ENCODE peak calls at places on chromosomes 2 and 18, in ten cellular contexts. Y is activated CD8-positive, alpha-beta T cell treated with anti-CD3 and anti-CD28 coated beads, Interleukin-2, amount 10 ng/mL, durations not matched to agents 7 days and 5 days; W is GM10248; F is posterior cingulate gyrus; G is activated naive CD8-positive, alpha-beta T cell treated with anti-CD3 and anti-CD28 coated beads for 36 hours; L is tibial nerve; D is pancreas; Z is type B pancreatic cell; A is activated T-helper 1 cell treated with anti-CD3 and anti-CD28 coated beads, Interleukin-2, amount 50 U/mL, for 16 hours; O is NCI-H2171 treated with DMSO at 0.1 percent for 48 hours. Q is an unnamed sample.

GRCh38 chr2:222102746-222103349 is 195.9 kb downstream of the PAX3 start:
- DNase-seq in Y (no peak), W (no peak), F (no peak), G (no peak), L (no peak), D (no peak), Z (no peak), A (no peak), O (no peak), Q (no peak)

GRCh38 chr2:239387811-239388210 is 13.0 kb downstream of the HDAC4 start:
- DNase-seq in Y (no peak), W (no peak), F (peak), G (no peak), L (no peak), D (no peak), Z (no peak), A (no peak), O (no peak), Q (peak)

GRCh38 chr2:1856481-1856880 is 112.2 kb upstream of the PXDN start:
- DNase-seq in Y (no peak), W (no peak), F (no peak), G (no peak), L (no peak), D (no peak), Z (no peak), A (no peak), O (peak), Q (no peak)

GRCh38 chr2:217901826-217902225 is 101.0 kb downstream of the TNS1 start:
- DNase-seq in Y (no peak), W (no peak), F (no peak), G (no peak), L (no peak), D (no peak), Z (no peak), A (no peak), O (no peak), Q (no peak)

GRCh38 chr18:48902023-48902855 is 48.5 kb downstream of the SMAD7 start:
- DNase-seq in Y (no peak), W (no peak), F (peak), G (no peak), L (peak), D (peak), Z (peak), A (no peak), O (peak), Q (peak)

GRCh38 chr2:241815477-241816430 is 6.8 kb downstream of the NEU4 start:
- DNase-seq in Y (no peak), W (peak), F (peak), G (no peak), L (no peak), D (no peak), Z (no peak), A (no peak), O (no peak), Q (peak)

GRCh38 chr2:179842498-179843153 is 18.8 kb downstream of the ZNF385B start:
- DNase-seq in Y (no peak), W (peak), F (no peak), G (peak), L (no peak), D (no peak), Z (no peak), A (no peak), O (peak), Q (no peak)

GRCh38 chr2:26613241-26614204 is 27.6 kb downstream of the CIB4 start:
- DNase-seq in Y (no peak), W (no peak), F (no peak), G (no peak), L (no peak), D (no peak), Z (peak), A (no peak), O (peak), Q (peak)

GRCh38 chr2:240293126-240293864 is 142.2 kb upstream of the GPC1 start:
- DNase-seq in Y (peak), W (no peak), F (no peak), G (no peak), L (peak), D (no peak), Z (no peak), A (no peak), O (no peak), Q (no peak)

GRCh38 chr2:117691980-117692379 is 122.5 kb upstream of the DDX18 start:
- DNase-seq in Y (no peak), W (no peak), F (no peak), G (no peak), L (no peak), D (no peak), Z (no peak), A (no peak), O (no peak), Q (no peak)

GRCh38 chr18:63177822-63178525 is 141.6 kb downstream of the BCL2 start:
- DNase-seq in Y (no peak), W (no peak), F (peak), G (no peak), L (no peak), D (no peak), Z (no peak), A (no peak), O (peak), Q (no peak)

GRCh38 chr18:36717422-36718110 is 111.2 kb downstream of the TPGS2 start:
- DNase-seq in Y (no peak), W (no peak), F (no peak), G (no peak), L (no peak), D (no peak), Z (no peak), A (no peak), O (no peak), Q (no peak)

GRCh38 chr2:241020629-241021190 is 22.3 kb downstream of the SNED1 start:
- DNase-seq in Y (peak), W (no peak), F (no peak), G (no peak), L (no peak), D (no peak), Z (no peak), A (no peak), O (no peak), Q (no peak)

GRCh38 chr2:238428866-238429265 is 2.1 kb downstream of the ASB1 start:
- DNase-seq in Y (no peak), W (no peak), F (no peak), G (no peak), L (no peak), D (no peak), Z (no peak), A (no peak), O (no peak), Q (no peak)

GRCh38 chr18:69567813-69568488 is 167.3 kb downstream of the DOK6 start:
- DNase-seq in Y (no peak), W (no peak), F (no peak), G (no peak), L (no peak), D (no peak), Z (no peak), A (no peak), O (no peak), Q (no peak)

GRCh38 chr2:25697559-25698341 is 24.4 kb upstream of the DTNB start:
- DNase-seq in Y (no peak), W (no peak), F (no peak), G (no peak), L (no peak), D (no peak), Z (no peak), A (no peak), O (peak), Q (no peak)

GRCh38 chr2:138744709-138745108 is 35.5 kb downstream of the NXPH2 start:
- DNase-seq in Y (no peak), W (no peak), F (no peak), G (no peak), L (no peak), D (no peak), Z (no peak), A (no peak), O (peak), Q (no peak)

GRCh38 chr2:70190086-70190412 is 770 bp downstream of the C2orf42 start:
- DNase-seq in Y (no peak), W (no peak), F (no peak), G (peak), L (no peak), D (no peak), Z (no peak), A (no peak), O (peak), Q (peak)